ENCODE peak calls at places on chromosomes 4 and X, in six cellular contexts. One of them, this sample, is unnamed.

GRCh38 chr4:73452953-73453700 is 17.1 kb downstream of the AFP start:
- ATAC-seq in A549: no peak
- ATAC-seq in upper lobe of left lung: no peak
- ATAC-seq in HepG2: peak
- ATAC-seq in K562: peak
- ATAC-seq in GM12878: peak
- ATAC-seq in this sample: no peak

GRCh38 chrX:134875679-134876078 is 115.1 kb upstream of the SMIM10 start:
- ATAC-seq in A549: no peak
- ATAC-seq in upper lobe of left lung: no peak
- ATAC-seq in HepG2: no peak
- ATAC-seq in K562: no peak
- ATAC-seq in GM12878: no peak
- ATAC-seq in this sample: no peak

GRCh38 chr4:118765399-118765798 is 70.5 kb downstream of the SEC24D start:
- ATAC-seq in A549: peak
- ATAC-seq in upper lobe of left lung: peak
- ATAC-seq in HepG2: no peak
- ATAC-seq in K562: peak
- ATAC-seq in GM12878: no peak
- ATAC-seq in this sample: peak

GRCh38 chr4:18756661-18757060 is 735.1 kb upstream of the LCORL start:
- ATAC-seq in A549: no peak
- ATAC-seq in upper lobe of left lung: no peak
- ATAC-seq in HepG2: no peak
- ATAC-seq in K562: no peak
- ATAC-seq in GM12878: no peak
- ATAC-seq in this sample: no peak

GRCh38 chr4:184778325-184778724 is 44.4 kb upstream of the CENPU start:
- ATAC-seq in A549: no peak
- ATAC-seq in upper lobe of left lung: no peak
- ATAC-seq in HepG2: no peak
- ATAC-seq in K562: no peak
- ATAC-seq in GM12878: no peak
- ATAC-seq in this sample: no peak

GRCh38 chr4:11471613-11472012 is 42.9 kb upstream of the HS3ST1 start:
- ATAC-seq in A549: no peak
- ATAC-seq in upper lobe of left lung: peak
- ATAC-seq in HepG2: no peak
- ATAC-seq in K562: no peak
- ATAC-seq in GM12878: peak
- ATAC-seq in this sample: no peak

GRCh38 chrX:42090395-42090794 is 167.0 kb upstream of the CASK start:
- ATAC-seq in A549: no peak
- ATAC-seq in upper lobe of left lung: no peak
- ATAC-seq in HepG2: no peak
- ATAC-seq in K562: no peak
- ATAC-seq in GM12878: peak
- ATAC-seq in this sample: no peak

GRCh38 chrX:9942086-9942485 is 25.1 kb upstream of the CLDN34 start:
- ATAC-seq in A549: no peak
- ATAC-seq in upper lobe of left lung: no peak
- ATAC-seq in HepG2: no peak
- ATAC-seq in K562: no peak
- ATAC-seq in GM12878: peak
- ATAC-seq in this sample: no peak

GRCh38 chrX:109826954-109827708 is 94.1 kb upstream of the ACSL4 start:
- ATAC-seq in A549: peak
- ATAC-seq in upper lobe of left lung: no peak
- ATAC-seq in HepG2: peak
- ATAC-seq in K562: no peak
- ATAC-seq in GM12878: no peak
- ATAC-seq in this sample: no peak

GRCh38 chr4:26267087-26267486 is 53.7 kb upstream of the RBPJ start:
- ATAC-seq in A549: no peak
- ATAC-seq in upper lobe of left lung: no peak
- ATAC-seq in HepG2: no peak
- ATAC-seq in K562: no peak
- ATAC-seq in GM12878: no peak
- ATAC-seq in this sample: peak
- TF ChIP-seq EP300 in A549: no peak
- TF ChIP-seq EP300 in upper lobe of left lung: no peak
- TF ChIP-seq EP300 in HepG2: no peak
- TF ChIP-seq EP300 in K562: no peak
- TF ChIP-seq EP300 in GM12878: no peak
- TF ChIP-seq EP300 in this sample: no peak

DNA sequence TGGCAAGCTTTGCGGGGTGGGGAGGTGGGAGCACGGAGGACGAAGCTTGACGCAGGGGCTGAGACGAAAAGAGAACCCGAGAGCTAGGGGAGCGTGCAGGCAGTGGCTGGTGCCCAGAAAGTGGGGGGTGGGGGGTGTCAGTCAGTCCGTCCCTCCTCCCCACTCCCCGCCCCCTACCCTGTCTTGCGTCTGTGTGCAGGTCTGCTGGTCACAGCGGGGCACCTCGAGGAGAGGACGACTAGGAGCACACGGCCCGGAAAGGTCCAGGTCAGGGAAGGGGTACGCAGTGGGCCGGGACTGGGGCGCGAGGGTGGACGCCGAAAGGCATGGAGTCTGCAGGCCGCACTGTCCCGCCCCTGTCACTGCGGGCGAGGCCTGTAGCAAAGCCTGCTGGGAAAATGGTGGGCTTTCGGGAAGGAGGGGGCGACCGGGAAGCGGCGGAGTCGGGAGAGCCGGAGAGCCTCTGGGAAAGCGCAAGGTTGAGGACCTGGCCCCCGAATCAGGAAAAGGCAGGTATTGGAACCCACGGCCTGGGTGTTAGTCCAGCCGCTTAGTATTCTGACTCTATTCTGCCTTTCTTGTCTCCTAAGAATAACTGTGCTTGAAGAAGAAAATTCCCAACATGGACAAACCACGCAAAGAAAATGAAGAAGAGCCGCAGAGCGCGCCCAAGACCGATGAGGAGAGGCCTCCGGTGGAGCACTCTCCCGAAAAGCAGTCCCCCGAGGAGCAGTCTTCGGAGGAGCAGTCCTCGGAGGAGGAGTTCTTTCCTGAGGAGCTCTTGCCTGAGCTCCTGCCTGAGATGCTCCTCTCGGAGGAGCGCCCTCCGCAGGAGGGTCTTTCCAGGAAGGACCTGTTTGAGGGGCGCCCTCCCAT is 758 bp downstream of the TCEAL1 start:
- ATAC-seq in A549: peak
- ATAC-seq in upper lobe of left lung: peak
- ATAC-seq in HepG2: peak
- ATAC-seq in K562: peak
- ATAC-seq in GM12878: peak
- ATAC-seq in this sample: peak
- TF ChIP-seq POLR2A in A549: peak
- TF ChIP-seq POLR2A in upper lobe of left lung: no peak
- TF ChIP-seq POLR2A in HepG2: peak
- TF ChIP-seq POLR2A in K562: peak
- TF ChIP-seq POLR2A in GM12878: peak
- TF ChIP-seq POLR2A in this sample: peak

GRCh38 chrX:2490634-2491033 is 10.1 kb downstream of the DHRSX start:
- ATAC-seq in A549: no peak
- ATAC-seq in upper lobe of left lung: no peak
- ATAC-seq in HepG2: peak
- ATAC-seq in K562: no peak
- ATAC-seq in GM12878: no peak
- ATAC-seq in this sample: no peak
- TF ChIP-seq EP300 in A549: no peak
- TF ChIP-seq EP300 in upper lobe of left lung: no peak
- TF ChIP-seq EP300 in HepG2: no peak
- TF ChIP-seq EP300 in K562: no peak
- TF ChIP-seq EP300 in GM12878: no peak
- TF ChIP-seq EP300 in this sample: no peak

DNA sequence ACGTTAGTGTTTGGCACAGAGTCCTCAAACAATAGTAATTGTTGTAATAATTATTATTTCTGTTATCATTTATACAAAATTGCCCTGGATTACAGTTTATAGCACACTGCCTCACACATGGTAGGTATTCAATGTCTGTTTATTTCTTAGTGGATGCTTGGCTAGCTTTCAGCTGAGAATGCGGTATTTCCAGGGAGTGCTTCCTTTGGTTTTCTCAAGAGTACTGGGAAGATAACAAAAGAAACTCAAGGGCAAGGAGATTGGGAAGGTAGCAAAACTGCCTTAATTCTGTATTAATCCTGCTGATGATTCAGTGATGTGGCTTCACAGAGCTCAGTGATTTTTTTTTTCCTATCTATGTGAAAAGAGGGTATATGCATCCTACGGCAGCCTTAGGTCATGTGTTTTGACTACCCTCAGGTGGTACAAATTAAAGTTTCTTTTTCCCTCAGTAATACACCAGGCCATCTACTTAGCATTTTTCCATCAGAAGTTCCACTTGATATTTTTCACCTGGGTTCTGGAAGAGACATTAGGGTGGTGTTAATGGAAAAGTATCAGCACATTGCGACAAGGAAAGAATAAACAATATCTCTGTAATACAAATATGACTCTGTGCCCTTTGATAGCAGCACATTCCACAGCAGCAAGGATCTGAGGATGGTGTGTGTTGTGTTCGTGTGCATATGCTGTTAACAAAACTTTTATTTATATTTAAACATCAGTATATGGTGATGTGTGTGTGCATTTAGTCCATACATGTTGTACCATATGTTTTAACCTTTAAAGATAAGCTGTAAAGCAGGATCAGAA is 124.3 kb upstream of the RASGEF1B start:
- ATAC-seq in A549: no peak
- ATAC-seq in upper lobe of left lung: no peak
- ATAC-seq in HepG2: no peak
- ATAC-seq in K562: no peak
- ATAC-seq in GM12878: no peak
- ATAC-seq in this sample: no peak
- TF ChIP-seq POLR2A in A549: no peak
- TF ChIP-seq POLR2A in upper lobe of left lung: no peak
- TF ChIP-seq POLR2A in HepG2: no peak
- TF ChIP-seq POLR2A in K562: no peak
- TF ChIP-seq POLR2A in GM12878: no peak
- TF ChIP-seq POLR2A in this sample: no peak

GRCh38 chr4:83582289-83582756 is 46.4 kb downstream of the GPAT3 start:
- ATAC-seq in A549: peak
- ATAC-seq in upper lobe of left lung: no peak
- ATAC-seq in HepG2: peak
- ATAC-seq in K562: peak
- ATAC-seq in GM12878: no peak
- ATAC-seq in this sample: peak
- TF ChIP-seq EP300 in A549: peak
- TF ChIP-seq EP300 in upper lobe of left lung: no peak
- TF ChIP-seq EP300 in HepG2: no peak
- TF ChIP-seq EP300 in K562: no peak
- TF ChIP-seq EP300 in GM12878: no peak
- TF ChIP-seq EP300 in this sample: no peak

GRCh38 chrX:56232221-56233082 is at the start of gene KLF8:
- ATAC-seq in A549: peak
- ATAC-seq in upper lobe of left lung: peak
- ATAC-seq in HepG2: no peak
- ATAC-seq in K562: peak
- ATAC-seq in GM12878: peak
- ATAC-seq in this sample: peak
- TF ChIP-seq POLR2A in A549: no peak
- TF ChIP-seq POLR2A in upper lobe of left lung: no peak
- TF ChIP-seq POLR2A in HepG2: no peak
- TF ChIP-seq POLR2A in K562: no peak
- TF ChIP-seq POLR2A in GM12878: no peak
- TF ChIP-seq POLR2A in this sample: no peak